ENCODE peak calls at places on chromosomes 1 and 21, in six cellular contexts. One of them, this sample, is unnamed.

GRCh38 chr1:11441211-11441952 is 37.6 kb upstream of the DISP3 start:
- DNase-seq in A673: no peak
- DNase-seq in pancreas: no peak
- DNase-seq in Calu3: no peak
- DNase-seq in progenitor cell of endocrine pancreas: no peak
- DNase-seq in lower lobe of right lung: no peak
- DNase-seq in this sample: no peak

GRCh38 chr21:33811147-33812024 is 104.2 kb downstream of the ATP5PO start:
- DNase-seq in pancreas: no peak
- DNase-seq in A673: no peak
- DNase-seq in Calu3: no peak
- DNase-seq in lower lobe of right lung: no peak
- DNase-seq in progenitor cell of endocrine pancreas: no peak
- DNase-seq in this sample: no peak

GRCh38 chr1:182615468-182616129 is 11.4 kb upstream of the RGS16 start:
- DNase-seq in pancreas: no peak
- DNase-seq in Calu3: no peak
- DNase-seq in lower lobe of right lung: peak
- DNase-seq in progenitor cell of endocrine pancreas: no peak
- DNase-seq in A673: peak
- DNase-seq in this sample: no peak

GRCh38 chr1:92832537-92833160 is 809 bp downstream of the RPL5 start:
- DNase-seq in A673: no peak
- DNase-seq in lower lobe of right lung: no peak
- DNase-seq in progenitor cell of endocrine pancreas: no peak
- DNase-seq in Calu3: no peak
- DNase-seq in pancreas: no peak
- DNase-seq in this sample: no peak

GRCh38 chr1:174052621-174053020 is 30.5 kb upstream of the RC3H1 start:
- DNase-seq in A673: no peak
- DNase-seq in pancreas: no peak
- DNase-seq in Calu3: no peak
- DNase-seq in lower lobe of right lung: no peak
- DNase-seq in progenitor cell of endocrine pancreas: no peak
- DNase-seq in this sample: no peak

GRCh38 chr1:7110306-7110705 is 325.1 kb downstream of the CAMTA1 start:
- DNase-seq in progenitor cell of endocrine pancreas: no peak
- DNase-seq in Calu3: no peak
- DNase-seq in A673: no peak
- DNase-seq in lower lobe of right lung: no peak
- DNase-seq in pancreas: no peak
- DNase-seq in this sample: no peak

GRCh38 chr1:228837817-228838716 is 102.8 kb downstream of the RHOU start:
- DNase-seq in lower lobe of right lung: peak
- DNase-seq in Calu3: peak
- DNase-seq in A673: no peak
- DNase-seq in pancreas: peak
- DNase-seq in progenitor cell of endocrine pancreas: peak
- DNase-seq in this sample: peak

GRCh38 chr1:220409751-220410370 is 118.1 kb upstream of the MARK1 start:
- DNase-seq in Calu3: no peak
- DNase-seq in lower lobe of right lung: no peak
- DNase-seq in progenitor cell of endocrine pancreas: no peak
- DNase-seq in A673: peak
- DNase-seq in pancreas: no peak
- DNase-seq in this sample: no peak

GRCh38 chr1:154726443-154726842 is 118.5 kb upstream of the ADAR start:
- DNase-seq in lower lobe of right lung: no peak
- DNase-seq in progenitor cell of endocrine pancreas: no peak
- DNase-seq in Calu3: no peak
- DNase-seq in pancreas: no peak
- DNase-seq in A673: no peak
- DNase-seq in this sample: no peak

GRCh38 chr1:107935396-107936064 is 29.4 kb downstream of the VAV3 start:
- DNase-seq in progenitor cell of endocrine pancreas: no peak
- DNase-seq in Calu3: no peak
- DNase-seq in pancreas: no peak
- DNase-seq in lower lobe of right lung: no peak
- DNase-seq in A673: no peak
- DNase-seq in this sample: no peak
- TF ChIP-seq CTCF in progenitor cell of endocrine pancreas: no peak
- TF ChIP-seq CTCF in Calu3: no peak
- TF ChIP-seq CTCF in pancreas: no peak
- TF ChIP-seq CTCF in lower lobe of right lung: no peak
- TF ChIP-seq CTCF in A673: no peak
- TF ChIP-seq CTCF in this sample: no peak

DNA sequence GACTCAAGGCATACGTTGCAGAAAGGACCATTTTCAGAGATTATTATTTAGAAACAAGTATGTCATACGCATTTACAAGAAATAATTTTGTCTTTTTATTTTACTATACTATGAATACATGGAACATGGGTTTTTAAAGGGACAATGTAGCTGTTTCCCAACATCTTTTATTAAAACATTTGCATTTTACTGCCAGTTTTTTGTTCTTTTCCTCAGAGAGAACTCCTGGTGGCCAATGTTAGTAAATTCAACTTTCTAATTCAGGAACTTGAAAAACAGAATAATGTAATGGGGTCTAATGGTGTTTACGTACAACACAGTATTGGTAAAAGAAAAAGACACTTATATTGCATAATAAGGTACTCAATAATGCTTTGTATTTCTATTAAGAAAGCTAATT is 14.9 kb downstream of the PRDM2 start:
- DNase-seq in progenitor cell of endocrine pancreas: no peak
- DNase-seq in Calu3: no peak
- DNase-seq in lower lobe of right lung: no peak
- DNase-seq in A673: no peak
- DNase-seq in pancreas: no peak
- DNase-seq in this sample: no peak
- TF ChIP-seq CTCF in progenitor cell of endocrine pancreas: peak
- TF ChIP-seq CTCF in Calu3: no peak
- TF ChIP-seq CTCF in lower lobe of right lung: no peak
- TF ChIP-seq CTCF in A673: peak
- TF ChIP-seq CTCF in pancreas: no peak
- TF ChIP-seq CTCF in this sample: peak

GRCh38 chr1:166164995-166165660 is 1.7 kb downstream of the FAM78B start:
- DNase-seq in A673: peak
- DNase-seq in Calu3: peak
- DNase-seq in pancreas: peak
- DNase-seq in lower lobe of right lung: peak
- DNase-seq in progenitor cell of endocrine pancreas: peak
- DNase-seq in this sample: no peak
- TF ChIP-seq CTCF in A673: peak
- TF ChIP-seq CTCF in Calu3: peak
- TF ChIP-seq CTCF in pancreas: peak
- TF ChIP-seq CTCF in lower lobe of right lung: peak
- TF ChIP-seq CTCF in progenitor cell of endocrine pancreas: peak
- TF ChIP-seq CTCF in this sample: peak

GRCh38 chr21:43918385-43918947 is 53.4 kb downstream of the AGPAT3 start:
- DNase-seq in lower lobe of right lung: peak
- DNase-seq in A673: no peak
- DNase-seq in progenitor cell of endocrine pancreas: no peak
- DNase-seq in pancreas: no peak
- DNase-seq in Calu3: no peak
- DNase-seq in this sample: no peak
- TF ChIP-seq CTCF in lower lobe of right lung: no peak
- TF ChIP-seq CTCF in A673: no peak
- TF ChIP-seq CTCF in progenitor cell of endocrine pancreas: no peak
- TF ChIP-seq CTCF in pancreas: no peak
- TF ChIP-seq CTCF in Calu3: no peak
- TF ChIP-seq CTCF in this sample: no peak

GRCh38 chr1:4172659-4173599 is 272.9 kb upstream of the C1orf174 start:
- DNase-seq in A673: peak
- DNase-seq in lower lobe of right lung: no peak
- DNase-seq in pancreas: no peak
- DNase-seq in progenitor cell of endocrine pancreas: no peak
- DNase-seq in Calu3: no peak
- DNase-seq in this sample: no peak
- TF ChIP-seq CTCF in A673: peak
- TF ChIP-seq CTCF in lower lobe of right lung: no peak
- TF ChIP-seq CTCF in pancreas: no peak
- TF ChIP-seq CTCF in progenitor cell of endocrine pancreas: peak
- TF ChIP-seq CTCF in Calu3: no peak
- TF ChIP-seq CTCF in this sample: no peak

DNA sequence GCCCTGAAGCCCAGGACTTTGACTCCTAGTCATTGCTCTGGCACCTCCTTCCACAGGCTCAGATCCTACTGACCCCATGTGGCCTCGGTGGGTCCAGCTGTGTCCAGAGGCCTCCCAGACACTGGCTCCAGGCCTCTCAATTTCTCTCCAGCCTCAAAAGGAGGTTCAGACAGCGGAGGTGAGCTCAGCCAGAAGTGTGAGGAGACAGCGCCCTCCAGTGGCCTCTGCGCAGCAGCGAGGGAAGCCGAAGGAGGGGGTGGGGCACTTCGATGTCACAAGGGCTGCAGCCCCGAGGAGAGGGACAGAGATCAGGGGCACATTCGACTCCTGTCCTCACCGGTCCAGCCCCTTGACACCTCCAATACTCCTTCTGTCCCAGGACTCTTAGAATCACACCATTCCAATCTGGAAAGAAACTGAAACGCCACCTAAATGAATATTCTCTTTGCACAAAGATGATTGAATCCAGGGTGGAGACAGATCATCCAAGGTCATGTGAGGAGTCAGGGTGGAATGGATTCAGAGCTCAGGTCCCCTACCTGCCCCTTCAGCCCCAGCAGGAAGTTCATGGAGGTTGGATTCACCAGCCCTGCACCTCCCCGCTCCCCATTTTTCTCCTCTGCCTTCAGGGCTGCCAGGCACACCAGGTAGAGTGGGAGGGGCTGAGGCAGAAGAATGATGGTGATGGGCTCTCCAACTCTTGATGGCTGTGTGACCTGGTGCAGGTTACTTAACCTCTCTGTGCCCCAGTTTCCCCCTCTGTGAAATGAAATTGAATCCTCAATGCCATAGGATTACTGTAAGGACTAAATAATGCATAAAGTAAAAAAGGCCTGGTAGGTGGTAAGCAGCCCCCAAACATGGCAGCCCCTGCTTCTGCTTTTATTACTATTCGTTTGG is 34.8 kb upstream of the ZBTB40 start:
- DNase-seq in A673: peak
- DNase-seq in pancreas: peak
- DNase-seq in progenitor cell of endocrine pancreas: peak
- DNase-seq in lower lobe of right lung: peak
- DNase-seq in Calu3: peak
- DNase-seq in this sample: peak
- TF ChIP-seq CTCF in A673: peak
- TF ChIP-seq CTCF in pancreas: peak
- TF ChIP-seq CTCF in progenitor cell of endocrine pancreas: peak
- TF ChIP-seq CTCF in lower lobe of right lung: peak
- TF ChIP-seq CTCF in Calu3: peak
- TF ChIP-seq CTCF in this sample: peak

GRCh38 chr1:35914706-35915105 is 16.2 kb upstream of the AGO3 start:
- DNase-seq in Calu3: no peak
- DNase-seq in A673: no peak
- DNase-seq in pancreas: no peak
- DNase-seq in progenitor cell of endocrine pancreas: no peak
- DNase-seq in lower lobe of right lung: no peak
- DNase-seq in this sample: no peak

GRCh38 chr1:35915693-35916092 is 15.2 kb upstream of the AGO3 start:
- DNase-seq in Calu3: no peak
- DNase-seq in lower lobe of right lung: no peak
- DNase-seq in pancreas: no peak
- DNase-seq in progenitor cell of endocrine pancreas: no peak
- DNase-seq in A673: no peak
- DNase-seq in this sample: no peak
- TF ChIP-seq CTCF in Calu3: no peak
- TF ChIP-seq CTCF in lower lobe of right lung: no peak
- TF ChIP-seq CTCF in pancreas: no peak
- TF ChIP-seq CTCF in progenitor cell of endocrine pancreas: no peak
- TF ChIP-seq CTCF in A673: no peak
- TF ChIP-seq CTCF in this sample: no peak